ENCODE peak calls at places on chromosomes 3 and 15, in nine cellular contexts. D is fibroblast of the aortic adventitia, P is GM12865, E is tibial artery, N is GM13976, C is astrocyte of the spinal cord, A is gastrocnemius medialis, J is activated B cell treated with CpG ODN at 0.5 μM for 24 hours, M is bronchial epithelial cell. Z is an unnamed sample.

GRCh38 chr3:141266797-141267555 is 35.4 kb downstream of the PXYLP1 start:
- DNase-seq in A (no peak), D (no peak), E (peak; percentile 39), C (no peak), P (peak; percentile 45), J (no peak), M (no peak), N (peak; percentile 51), Z (peak; percentile 39)

GRCh38 chr15:76991741-76992645 is 2.9 kb upstream of the PSTPIP1 start:
- DNase-seq in A (no peak), M (no peak), N (no peak), E (peak; percentile 64), J (no peak), D (no peak), C (no peak), P (no peak), Z (no peak)

GRCh38 chr3:108293858-108294257 is 2.5 kb upstream of the HHLA2 start:
- DNase-seq in C (no peak), M (no peak), P (peak; percentile 79), E (no peak), N (peak; percentile 48), A (no peak), J (no peak), D (no peak), Z (no peak)

GRCh38 chr3:89314454-89314853 is 207.0 kb downstream of the EPHA3 start:
- DNase-seq in N (no peak), M (peak; percentile 74), P (peak; percentile 1), E (no peak), A (no peak), D (peak; percentile 16), J (no peak), C (peak; percentile 43), Z (peak; percentile 3)

GRCh38 chr15:77895742-77896141 is 181.8 kb downstream of the TBC1D2B start:
- DNase-seq in N (no peak), C (no peak), M (no peak), P (no peak), E (peak; percentile 50), J (no peak), D (no peak), A (no peak), Z (no peak)

GRCh38 chr3:53162672-53163458 is 1.9 kb downstream of the PRKCD start:
- DNase-seq in N (no peak), P (peak; percentile 80), J (peak; percentile 47), A (no peak), C (no peak), D (peak; percentile 4), M (no peak), E (no peak), Z (peak; percentile 23)

GRCh38 chr15:90214553-90215205 is 13.5 kb downstream of the SEMA4B start:
- DNase-seq in M (no peak), N (no peak), P (peak; percentile 28), J (no peak), C (no peak), E (no peak), A (no peak), D (no peak), Z (no peak)

GRCh38 chr3:168878655-168879054 is 782.9 kb upstream of the GOLIM4 start:
- DNase-seq in N (no peak), M (peak; percentile 61), E (no peak), A (no peak), P (no peak), D (peak; percentile 65), C (peak; percentile 54), J (no peak), Z (no peak)

GRCh38 chr3:45527727-45528126 is 66.8 kb upstream of the LIMD1 start:
- DNase-seq in E (no peak), D (no peak), J (no peak), C (no peak), M (no peak), A (no peak), N (no peak), P (no peak), Z (no peak)

GRCh38 chr3:194075802-194076460 is 60.0 kb upstream of the HES1 start:
- DNase-seq in C (peak; percentile 49), A (no peak), J (no peak), N (no peak), M (no peak), E (no peak), P (no peak), D (no peak), Z (no peak)

GRCh38 chr3:48437812-48438211 is 2.1 kb downstream of the CCDC51 start:
- DNase-seq in M (no peak), J (no peak), A (no peak), C (no peak), E (no peak), N (peak; percentile 22), P (no peak), D (no peak), Z (peak; percentile 23)

GRCh38 chr15:35170216-35170615 is 85.1 kb upstream of the NANOGP8 start:
- DNase-seq in N (no peak), E (no peak), M (no peak), D (peak; percentile 1), J (no peak), A (no peak), P (no peak), C (peak; percentile 33), Z (no peak)

GRCh38 chr3:103810167-103810566 is 1375.4 kb downstream of the ZPLD1 start:
- DNase-seq in E (no peak), N (no peak), A (no peak), D (no peak), J (no peak), M (no peak), P (no peak), C (no peak), Z (no peak)

GRCh38 chr15:31271706-31272557 is 54.7 kb upstream of the KLF13 start:
- DNase-seq in C (no peak), P (no peak), A (no peak), M (no peak), E (peak; percentile 48), N (no peak), J (no peak), D (no peak), Z (no peak)

GRCh38 chr3:119690043-119690656 is 12.7 kb upstream of the CFAP91 start:
- DNase-seq in E (no peak), C (peak; percentile 46), J (no peak), D (peak; percentile 44), P (no peak), A (no peak), N (no peak), M (peak; percentile 40), Z (peak; percentile 16)

GRCh38 chr3:126490619-126491018 is 14.9 kb upstream of the ZXDC start:
- DNase-seq in C (no peak), P (no peak), N (no peak), M (no peak), J (no peak), A (no peak), D (no peak), E (no peak), Z (peak; percentile 14)

GRCh38 chr15:52658955-52659354 is 20.2 kb downstream of the ATOSA start:
- DNase-seq in P (peak; percentile 88), J (no peak), E (no peak), C (no peak), M (peak; percentile 63), A (no peak), D (no peak), N (no peak), Z (no peak)

GRCh38 chr3:139797724-139798343 is 120.1 kb upstream of the NMNAT3 start:
- DNase-seq in J (no peak), N (no peak), P (peak; percentile 6), M (peak; percentile 17), D (peak; percentile 47), E (no peak), A (no peak), C (peak; percentile 51), Z (peak; percentile 9)

GRCh38 chr3:10224794-10225660 is 23.2 kb upstream of the TATDN2 start:
- DNase-seq in E (peak; percentile 86), A (peak; percentile 66), D (peak; percentile 76), J (peak; percentile 32), M (peak; percentile 61), N (peak; percentile 78), C (peak; percentile 72), P (peak; percentile 91), Z (peak; percentile 88)

GRCh38 chr15:74240002-74240568 is 4.0 kb downstream of the CCDC33 start:
- DNase-seq in A (peak; percentile 67), N (no peak), J (no peak), C (peak; percentile 79), P (peak; percentile 8), M (peak; percentile 92), D (peak; percentile 87), E (peak; percentile 92), Z (no peak)
- TF ChIP-seq CTCF in A (peak; percentile 46), N (no peak), J (no peak), C (peak; percentile 56), P (peak; percentile 3), M (peak; percentile 82), D (peak; percentile 48), E (peak; percentile 47), Z (no peak)

GRCh38 chr3:116561529-116561928 is 116.2 kb upstream of the LSAMP start:
- DNase-seq in C (no peak), M (no peak), A (no peak), D (no peak), P (no peak), J (no peak), N (no peak), E (no peak), Z (no peak)
- TF ChIP-seq CTCF in C (no peak), M (no peak), A (no peak), D (no peak), P (no peak), J (no peak), N (no peak), E (no peak), Z (no peak)

GRCh38 chr15:42720071-42720470 is 16.9 kb downstream of the CDAN1 start:
- DNase-seq in A (no peak), M (no peak), C (no peak), D (no peak), N (no peak), J (no peak), P (no peak), E (no peak), Z (no peak)

GRCh38 chr15:42724276-42724675 is 12.7 kb downstream of the CDAN1 start:
- DNase-seq in A (no peak), M (no peak), P (no peak), D (no peak), E (no peak), J (no peak), N (peak; percentile 7), C (no peak), Z (no peak)

GRCh38 chr15:42725331-42725903 is 11.5 kb downstream of the CDAN1 start:
- DNase-seq in D (no peak), J (no peak), C (no peak), P (no peak), A (no peak), M (no peak), N (peak; percentile 8), E (no peak), Z (no peak)

GRCh38 chr15:42721016-42721415 is 15.9 kb downstream of the CDAN1 start:
- DNase-seq in C (no peak), N (no peak), M (peak; percentile 97), D (no peak), E (no peak), P (no peak), A (no peak), J (no peak), Z (no peak)

GRCh38 chr15:42723068-42723467 is 13.9 kb downstream of the CDAN1 start:
- DNase-seq in A (no peak), N (no peak), C (no peak), P (no peak), J (no peak), D (no peak), M (peak; percentile 39), E (no peak), Z (no peak)
- TF ChIP-seq CTCF in A (no peak), N (no peak), C (peak; percentile 13), P (no peak), J (no peak), D (peak; percentile 14), M (peak; percentile 38), E (no peak), Z (peak; percentile 58)

GRCh38 chr3:118671192-118671591 is 363.5 kb downstream of the IGSF11 start:
- DNase-seq in C (no peak), E (no peak), D (no peak), N (no peak), P (no peak), M (no peak), A (no peak), J (no peak), Z (no peak)
- TF ChIP-seq CTCF in C (no peak), E (no peak), D (no peak), N (no peak), P (no peak), M (no peak), A (no peak), J (no peak), Z (no peak)

Z was measured in OCI-LY7.